ENCODE peak calls at places on chromosomes 16 and 17, in eight cellular contexts. Z, K, E, U, S, R, O and T are unnamed samples.
A peak's percentile ranks its signal among the peaks of the same experiment; 100 is the strongest.

GRCh38 chr16:58366247-58367031 is 25.8 kb upstream of the GINS3 start:
- DNase-seq in Z (peak; percentile 91), K (no peak), S (no peak), E (peak; percentile 6), U (no peak), O (no peak), R (peak; percentile 7), T (no peak)

GRCh38 chr16:67114793-67115192 is 5.1 kb downstream of the PHAF1 start:
- DNase-seq in R (no peak), K (no peak), E (no peak), Z (peak; percentile 58), S (no peak), O (no peak), U (no peak), T (no peak)

GRCh38 chr17:20206068-20206467 is 196.9 kb downstream of the SPECC1 start:
- DNase-seq in U (no peak), O (no peak), S (peak; percentile 37), K (no peak), R (peak; percentile 28), E (no peak), Z (peak; percentile 18), T (no peak)

GRCh38 chr17:73307130-73307529 is 4.7 kb downstream of the CDC42EP4 start:
- DNase-seq in R (no peak), Z (no peak), K (peak; percentile 58), S (no peak), U (peak; percentile 79), E (no peak), O (peak; percentile 62), T (no peak)

GRCh38 chr16:75580-76501 is 2.2 kb upstream of the MPG start:
- DNase-seq in S (peak; percentile 91), E (peak; percentile 82), U (peak; percentile 93), R (peak; percentile 87), Z (peak; percentile 91), O (peak; percentile 75), K (peak; percentile 88), T (no peak)

GRCh38 chr17:40316571-40317344 is 7.8 kb downstream of the RARA start:
- DNase-seq in R (peak; percentile 88), E (peak; percentile 80), Z (peak; percentile 77), O (peak; percentile 73), U (peak; percentile 82), S (peak; percentile 83), K (peak; percentile 78), T (peak; percentile 88)

GRCh38 chr16:75093598-75094540 is 22.7 kb downstream of the LDHD start:
- DNase-seq in Z (no peak), O (no peak), U (no peak), E (no peak), S (no peak), R (no peak), K (no peak), T (no peak)

GRCh38 chr17:40520991-40521453 is 19.6 kb upstream of the TNS4 start:
- DNase-seq in Z (no peak), O (no peak), R (no peak), U (peak; percentile 62), E (no peak), K (no peak), S (peak; percentile 21), T (no peak)

GRCh38 chr17:7095642-7096041 is 15.6 kb upstream of the CLEC10A start:
- DNase-seq in E (no peak), S (no peak), Z (no peak), K (no peak), R (no peak), U (no peak), O (no peak), T (no peak)

DNA sequence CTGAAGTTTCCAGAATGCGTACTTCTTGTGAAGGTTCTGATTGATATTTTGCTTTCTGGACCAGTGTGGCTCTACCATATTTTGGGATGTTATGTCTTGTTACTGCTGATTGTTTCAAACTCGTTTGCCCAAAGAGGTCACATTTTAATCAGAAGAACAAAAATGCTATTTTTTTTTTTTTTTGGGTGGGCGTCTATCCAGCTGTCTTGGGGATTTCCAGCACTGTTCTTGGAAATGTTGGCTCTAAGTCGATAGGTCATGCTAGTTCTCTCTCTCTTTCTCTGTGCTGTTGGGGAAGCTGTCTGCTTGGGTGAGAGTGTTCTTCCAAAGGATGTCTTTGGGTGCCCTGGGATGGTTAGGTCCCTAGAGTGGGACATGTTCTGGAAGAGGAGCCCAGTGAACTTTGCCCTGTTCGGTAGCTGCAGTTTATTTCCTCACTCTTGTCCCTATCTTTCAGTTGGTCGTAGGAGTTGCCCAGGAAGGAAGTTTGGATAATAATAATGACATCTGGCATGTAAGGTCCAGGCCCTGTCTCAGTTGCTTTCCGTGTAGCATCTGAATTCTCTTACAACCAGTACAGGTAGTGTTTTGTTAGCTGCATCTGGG is 2.9 kb downstream of the IRF8 start:
- DNase-seq in Z (no peak), U (no peak), K (no peak), R (no peak), S (no peak), O (no peak), E (no peak), T (no peak)
- H3K4me3 ChIP-seq in Z (no peak overlapping the region), U (no peak overlapping the region), K (no peak overlapping the region), R (no peak overlapping the region), S (no peak overlapping the region), O (no peak overlapping the region), E (no peak overlapping the region), T (no peak overlapping the region)

DNA sequence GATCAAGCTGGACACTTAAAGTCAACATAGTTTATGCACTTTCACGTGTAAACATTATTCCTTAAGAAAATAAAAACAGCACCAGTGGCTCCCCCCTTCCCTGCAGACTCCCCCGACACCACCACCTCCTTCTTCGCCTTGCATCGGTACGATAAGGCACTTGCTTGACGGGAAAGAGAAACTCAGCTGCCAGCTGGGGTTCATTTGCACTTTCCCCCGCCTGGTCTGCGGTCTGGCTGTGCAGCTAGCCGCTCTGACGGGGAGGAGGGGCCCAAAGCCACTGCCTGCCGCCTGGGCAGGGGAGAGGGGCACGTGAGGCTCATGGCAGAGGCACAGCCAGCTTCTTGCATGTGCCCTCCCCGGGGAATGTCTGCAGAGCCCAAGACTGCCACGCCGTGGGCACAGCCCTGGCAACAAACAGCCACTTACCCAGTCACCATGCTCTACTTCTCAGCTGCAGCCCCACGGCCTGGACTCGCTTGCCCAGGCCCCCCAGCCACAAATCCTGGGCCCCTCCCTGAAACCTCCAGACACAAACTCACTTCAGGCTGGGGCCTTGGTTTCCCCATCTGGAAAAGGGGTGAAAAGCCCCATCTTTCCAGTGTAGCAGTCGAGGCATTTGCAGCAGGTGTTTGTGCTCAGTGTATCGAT is 16.5 kb upstream of the PRM1 start:
- DNase-seq in Z (peak; percentile 45), U (peak; percentile 92), K (peak; percentile 77), O (peak; percentile 66), E (peak; percentile 67), R (peak; percentile 74), S (peak; percentile 58), T (no peak)
- TF ChIP-seq CTCF in Z (no peak), U (peak; percentile 43), K (peak; percentile 41), O (no peak), E (peak; percentile 47), R (no peak), S (no peak), T (no peak)

GRCh38 chr16:51180719-51181494 is 29.8 kb upstream of the SALL1 start:
- DNase-seq in Z (no peak), E (no peak), K (no peak), O (no peak), S (no peak), R (no peak), U (no peak), T (no peak)
- H3K4me3 ChIP-seq in Z (no peak overlapping the region), E (no peak overlapping the region), K (no peak overlapping the region), O (no peak overlapping the region), S (no peak overlapping the region), R (no peak overlapping the region), U (no peak overlapping the region), T (no peak overlapping the region)

GRCh38 chr16:88534731-88535141 is 35.5 kb upstream of the ZC3H18 start:
- DNase-seq in O (no peak), R (no peak), Z (peak; percentile 37), K (peak; percentile 57), S (no peak), E (no peak), U (no peak), T (no peak)
- TF ChIP-seq CTCF in O (peak; percentile 30), R (no peak), Z (no peak), K (no peak), S (no peak), E (no peak), U (peak; percentile 13), T (no peak)

GRCh38 chr16:10736926-10737625 is 6.6 kb upstream of the NUBP1 start:
- DNase-seq in O (peak; percentile 53), R (peak; percentile 81), U (no peak), Z (peak; percentile 69), K (no peak), S (peak; percentile 58), E (peak; percentile 76), T (peak; percentile 61)
- H3K4me3 ChIP-seq in O (no peak overlapping the region), R (no peak overlapping the region), U (no peak overlapping the region), Z (no peak overlapping the region), K (peak overlapping the region; percentile 40), S (no peak overlapping the region), E (peak overlapping the region; percentile 11), T (no peak overlapping the region)

DNA sequence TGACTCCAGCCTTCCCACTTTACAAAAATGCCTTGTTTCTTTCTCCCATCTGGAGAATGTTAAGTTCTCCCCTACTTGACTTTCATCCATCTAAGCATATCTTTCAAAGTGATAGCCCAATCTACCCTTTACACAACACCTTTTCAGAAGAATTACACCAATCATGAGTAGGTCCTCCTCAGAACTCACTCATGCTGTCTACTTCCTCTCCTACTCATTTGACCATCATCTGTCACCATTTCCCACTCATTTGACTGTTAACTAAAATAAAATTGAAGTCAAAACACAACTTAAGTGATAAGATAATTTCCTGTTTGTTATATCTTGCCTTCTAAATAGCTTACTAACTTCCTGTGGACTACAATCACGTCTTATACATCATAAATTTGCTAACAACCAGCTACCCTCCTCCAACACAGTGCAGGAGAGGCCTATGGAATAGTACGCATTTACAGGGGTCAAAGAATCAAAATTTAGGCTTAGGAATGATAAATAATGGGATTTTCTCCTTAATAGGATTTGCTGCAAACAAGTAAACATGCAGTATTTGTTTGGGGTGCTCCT is 16.1 kb downstream of the KCNJ16 start:
- DNase-seq in O (no peak), E (no peak), K (no peak), R (no peak), S (no peak), Z (no peak), U (no peak), T (no peak)
- TF ChIP-seq CTCF in O (no peak), E (no peak), K (no peak), R (no peak), S (no peak), Z (no peak), U (no peak), T (no peak)